ENCODE peak calls at places on chromosomes 2 and 18, in seven cellular contexts. Q is lower leg skin; E is epithelial cell of esophagus; B is SHP77; J is DMS79; R is left ventricle myocardium superior; U is effector CD4-positive, alpha-beta T cell. T is an unnamed sample.

GRCh38 chr2:146246017-146246733 is 1598.7 kb upstream of the ACVR2A start:
- DNase-seq in Q (no peak), E (peak), B (no peak), J (no peak), R (no peak), U (no peak), T (peak)

GRCh38 chr2:96241901-96242611 is 23.7 kb downstream of the TMEM127 start:
- DNase-seq in Q (peak), E (peak), B (no peak), J (no peak), R (no peak), U (peak), T (peak)

GRCh38 chr18:2994603-2995432 is 18.1 kb downstream of the LPIN2 start:
- DNase-seq in Q (no peak), E (no peak), B (no peak), J (no peak), R (peak), U (peak), T (no peak)

GRCh38 chr18:73728657-73729056 is 419.0 kb downstream of the FBXO15 start:
- DNase-seq in Q (no peak), E (no peak), B (no peak), J (no peak), R (no peak), U (no peak), T (no peak)

GRCh38 chr18:24009651-24010333 is 4.8 kb upstream of the TTC39C start:
- DNase-seq in Q (no peak), E (no peak), B (no peak), J (peak), R (no peak), U (no peak), T (no peak)

GRCh38 chr2:231540017-231540416 is 9.8 kb upstream of the NMUR1 start:
- DNase-seq in Q (no peak), E (no peak), B (no peak), J (no peak), R (peak), U (no peak), T (no peak)

GRCh38 chr2:120220756-120221155 is 2.4 kb downstream of the TMEM185B start:
- DNase-seq in Q (no peak), E (no peak), B (no peak), J (no peak), R (no peak), U (no peak), T (no peak)

GRCh38 chr2:217604527-217605279 is 398.1 kb downstream of the TNS1 start:
- DNase-seq in Q (peak), E (no peak), B (no peak), J (no peak), R (peak), U (no peak), T (no peak)

GRCh38 chr2:60149151-60149550 is 404.3 kb downstream of the BCL11A start:
- DNase-seq in Q (no peak), E (no peak), B (no peak), J (no peak), R (no peak), U (no peak), T (no peak)

GRCh38 chr2:130744287-130745117 is 10.8 kb upstream of the AMER3 start:
- DNase-seq in Q (peak), E (no peak), B (no peak), J (peak), R (no peak), U (no peak), T (no peak)

GRCh38 chr2:206219957-206220356 is 54.5 kb upstream of the ZDBF2 start:
- DNase-seq in Q (no peak), E (no peak), B (no peak), J (no peak), R (no peak), U (no peak), T (no peak)

GRCh38 chr2:174124171-174124570 is 124.2 kb downstream of the OLA1 start:
- DNase-seq in Q (no peak), E (no peak), B (peak), J (peak), R (no peak), U (no peak), T (no peak)

GRCh38 chr18:11146238-11146946 is 3.0 kb downstream of the PIEZO2 start:
- DNase-seq in Q (no peak), E (no peak), B (no peak), J (no peak), R (peak), U (no peak), T (no peak)

GRCh38 chr2:142758973-142759372 is 118.5 kb upstream of the KYNU start:
- DNase-seq in Q (no peak), E (no peak), B (no peak), J (no peak), R (no peak), U (no peak), T (no peak)

GRCh38 chr2:134250840-134251461 is 2.9 kb upstream of the MGAT5 start:
- DNase-seq in Q (no peak), E (no peak), B (no peak), J (no peak), R (no peak), U (no peak), T (no peak)

GRCh38 chr2:144668493-144669110 is 148.7 kb upstream of the ZEB2 start:
- DNase-seq in Q (no peak), E (no peak), B (no peak), J (no peak), R (no peak), U (no peak), T (no peak)

GRCh38 chr2:215749092-215749957 is 264.0 kb downstream of the MREG start:
- DNase-seq in Q (peak), E (peak), B (no peak), J (no peak), R (peak), U (no peak), T (no peak)

GRCh38 chr2:9975805-9976447 is 24.4 kb downstream of the GRHL1 start:
- DNase-seq in Q (no peak), E (peak), B (peak), J (no peak), R (no peak), U (no peak), T (peak)

GRCh38 chr2:74278176-74278575 is 65.0 kb downstream of the SLC4A5 start:
- DNase-seq in Q (no peak), E (no peak), B (no peak), J (no peak), R (no peak), U (no peak), T (no peak)

GRCh38 chr2:7795358-7796199 is 878.4 kb downstream of the RNF144A start:
- DNase-seq in Q (no peak), E (peak), B (no peak), J (peak), R (no peak), U (no peak), T (peak)

GRCh38 chr2:48107326-48107925 is 201.1 kb upstream of the FBXO11 start:
- DNase-seq in Q (no peak), E (peak), B (no peak), J (no peak), R (no peak), U (no peak), T (peak)

GRCh38 chr2:30127016-30127893 is 19.6 kb upstream of the YPEL5 start:
- DNase-seq in Q (no peak), E (peak), B (no peak), J (no peak), R (no peak), U (no peak), T (no peak)

GRCh38 chr2:109203246-109204011 is 74.4 kb downstream of the SH3RF3 start:
- DNase-seq in Q (peak), E (no peak), B (no peak), J (no peak), R (no peak), U (no peak), T (no peak)

GRCh38 chr2:219997341-219997851 is 370.0 kb downstream of the SLC4A3 start:
- DNase-seq in Q (peak), E (peak), B (peak), J (no peak), R (peak), U (no peak), T (peak)

GRCh38 chr2:33929467-33929866 is 330.4 kb upstream of the FAM98A start:
- DNase-seq in Q (no peak), E (no peak), B (no peak), J (no peak), R (no peak), U (no peak), T (no peak)

GRCh38 chr2:9280204-9280603 is 73.6 kb downstream of the ASAP2 start:
- DNase-seq in Q (no peak), E (no peak), B (no peak), J (no peak), R (no peak), U (no peak), T (no peak)

GRCh38 chr2:18749912-18750526 is 160.7 kb upstream of the NT5C1B start:
- DNase-seq in Q (no peak), E (peak), B (peak), J (peak), R (no peak), U (no peak), T (no peak)

GRCh38 chr2:73290049-73290839 is 3.1 kb downstream of the EGR4 start:
- DNase-seq in Q (no peak), E (peak), B (peak), J (peak), R (no peak), U (no peak), T (no peak)

GRCh38 chr2:44949329-44950151 is 8.0 kb downstream of the SIX3 start:
- DNase-seq in Q (no peak), E (peak), B (no peak), J (no peak), R (no peak), U (no peak), T (no peak)

GRCh38 chr18:55320399-55321255 is 267.4 kb downstream of the TCF4 start:
- DNase-seq in Q (no peak), E (no peak), B (no peak), J (no peak), R (no peak), U (no peak), T (no peak)

GRCh38 chr2:25856377-25856776 is 21.9 kb downstream of the ASXL2 start:
- DNase-seq in Q (no peak), E (no peak), B (no peak), J (no peak), R (no peak), U (no peak), T (no peak)

GRCh38 chr2:179263460-179264237 is 983 bp downstream of the SESTD1 start:
- DNase-seq in Q (peak), E (peak), B (peak), J (no peak), R (peak), U (peak), T (no peak)

GRCh38 chr2:17515652-17516051 is 2.6 kb downstream of the RAD51AP2 start:
- DNase-seq in Q (no peak), E (no peak), B (no peak), J (no peak), R (no peak), U (no peak), T (no peak)

GRCh38 chr2:234945339-234945895 is 6.4 kb upstream of the SH3BP4 start:
- DNase-seq in Q (peak), E (peak), B (no peak), J (no peak), R (no peak), U (no peak), T (peak)

GRCh38 chr2:97660775-97661417 is 2.9 kb downstream of the ACTR1B start:
- DNase-seq in Q (no peak), E (no peak), B (no peak), J (no peak), R (no peak), U (no peak), T (no peak)

GRCh38 chr2:202056611-202057010 is 16.4 kb upstream of the KIAA2012 start:
- DNase-seq in Q (no peak), E (peak), B (no peak), J (no peak), R (no peak), U (no peak), T (no peak)

GRCh38 chr18:8165095-8165494 is 444.1 kb upstream of the RAB12 start:
- DNase-seq in Q (no peak), E (no peak), B (no peak), J (no peak), R (no peak), U (no peak), T (no peak)

GRCh38 chr18:77055429-77056310 is 76.9 kb downstream of the MBP start:
- DNase-seq in Q (peak), E (no peak), B (peak), J (no peak), R (peak), U (no peak), T (no peak)

T was measured in foreskin keratinocyte.